ENCODE peak calls at places on chromosomes 11 and 22, in six cellular contexts. T, R, F, K, Q and Z are unnamed samples.

GRCh38 chr22:17576475-17576874 is 13.2 kb downstream of the SLC25A18 start:
- DNase-seq in T (no peak), R (no peak), F (no peak), K (no peak), Q (no peak), Z (peak; percentile 68)

GRCh38 chr11:33027846-33028536 is 11.4 kb upstream of the TCP11L1 start:
- DNase-seq in T (no peak), R (no peak), F (no peak), K (no peak), Q (no peak), Z (no peak)

GRCh38 chr11:110565344-110565684 is 135.6 kb downstream of the FDX1 start:
- DNase-seq in T (no peak), R (no peak), F (no peak), K (no peak), Q (no peak), Z (no peak)

GRCh38 chr11:76048763-76049162 is 157.5 kb downstream of the WNT11 start:
- DNase-seq in T (peak; percentile 25), R (no peak), F (no peak), K (no peak), Q (no peak), Z (no peak)

GRCh38 chr11:129951201-129951882 is 51.3 kb downstream of the PRDM10 start:
- DNase-seq in T (no peak), R (no peak), F (no peak), K (no peak), Q (no peak), Z (no peak)

GRCh38 chr11:122731500-122731913 is 76.0 kb downstream of the UBASH3B start:
- DNase-seq in T (no peak), R (no peak), F (no peak), K (no peak), Q (no peak), Z (peak; percentile 82)

GRCh38 chr11:122140535-122140934 is 24.5 kb upstream of the BLID start:
- DNase-seq in T (no peak), R (no peak), F (no peak), K (no peak), Q (no peak), Z (peak; percentile 53)

GRCh38 chr11:116558504-116559252 is 214.1 kb downstream of the BUD13 start:
- DNase-seq in T (no peak), R (no peak), F (no peak), K (no peak), Q (no peak), Z (no peak)